ENCODE peak calls at places on chromosome 18, in four cellular contexts. O is K562, R is GM12878, J is H1. N is an unnamed sample.

GRCh38 chr18:8839285-8839684 is 133.9 kb downstream of the MTCL1 start:
- DNase-seq in O (no peak), J (no peak), R (no peak), N (no peak)

GRCh38 chr18:11553098-11553940 is 56.1 kb upstream of the SLC35G4 start:
- DNase-seq in O (peak; percentile 58), R (no peak), J (peak; percentile 78), N (peak; percentile 49)

GRCh38 chr18:40917096-40917495 is 1037.9 kb upstream of the PIK3C3 start:
- DNase-seq in O (no peak), J (no peak), R (no peak), N (no peak)

GRCh38 chr18:3612315-3612714 is 162.3 kb downstream of the TGIF1 start:
- DNase-seq in R (no peak), J (no peak), O (no peak), N (no peak)

GRCh38 chr18:49082714-49083688 is 132.2 kb upstream of the SMAD7 start:
- DNase-seq in R (no peak), O (no peak), J (no peak), N (peak; percentile 25)

GRCh38 chr18:57918601-57919000 is 115.5 kb upstream of the ATP8B1 start:
- DNase-seq in J (no peak), O (no peak), R (no peak), N (no peak)

GRCh38 chr18:9708057-9708881 is at the start of gene RAB31:
- DNase-seq in R (no peak), O (peak; percentile 87), J (peak; percentile 66), N (no peak)

GRCh38 chr18:3411854-3412268 is 38.1 kb upstream of the TGIF1 start:
- DNase-seq in J (no peak), R (no peak), O (no peak), N (no peak)

GRCh38 chr18:28802546-28802945 is 625.6 kb upstream of the CDH2 start:
- DNase-seq in J (no peak), O (no peak), R (no peak), N (no peak)

GRCh38 chr18:28805491-28805890 is 628.6 kb upstream of the CDH2 start:
- DNase-seq in R (no peak), O (no peak), J (no peak), N (no peak)

GRCh38 chr18:28808373-28808772 is 631.4 kb upstream of the CDH2 start:
- DNase-seq in R (no peak), J (no peak), O (no peak), N (no peak)

GRCh38 chr18:28801876-28802275 is 624.9 kb upstream of the CDH2 start:
- DNase-seq in R (no peak), J (no peak), O (no peak), N (no peak)

GRCh38 chr18:28804512-28805214 is 627.7 kb upstream of the CDH2 start:
- DNase-seq in R (no peak), O (no peak), J (no peak), N (no peak)
- TF ChIP-seq HDAC2 in R (no peak), O (no peak), J (no peak), N (no peak)

DNA sequence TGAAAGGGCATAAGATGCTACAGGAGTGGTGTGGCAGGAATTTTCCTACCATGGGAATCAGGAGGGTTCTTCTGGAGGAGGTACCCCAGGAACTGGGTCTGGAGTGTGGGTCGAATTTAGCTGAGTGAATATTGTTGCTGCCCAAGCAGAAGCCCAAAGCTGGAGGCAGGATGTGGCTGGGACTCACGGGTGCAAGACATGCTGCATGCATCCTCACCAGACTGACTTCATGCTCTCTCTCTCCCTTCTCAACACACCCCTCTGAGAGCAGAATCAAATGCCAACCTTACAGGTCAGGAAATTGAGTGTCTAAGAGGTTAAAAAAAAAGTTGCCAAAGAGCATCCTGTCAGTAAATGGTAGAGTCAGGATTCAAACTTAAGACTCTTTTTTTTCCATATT is 78.8 kb upstream of the TTC39C start:
- DNase-seq in J (no peak), O (no peak), R (no peak), N (no peak)
- TF ChIP-seq ZNF274 in J (no peak), O (no peak), R (no peak), N (no peak)

DNA sequence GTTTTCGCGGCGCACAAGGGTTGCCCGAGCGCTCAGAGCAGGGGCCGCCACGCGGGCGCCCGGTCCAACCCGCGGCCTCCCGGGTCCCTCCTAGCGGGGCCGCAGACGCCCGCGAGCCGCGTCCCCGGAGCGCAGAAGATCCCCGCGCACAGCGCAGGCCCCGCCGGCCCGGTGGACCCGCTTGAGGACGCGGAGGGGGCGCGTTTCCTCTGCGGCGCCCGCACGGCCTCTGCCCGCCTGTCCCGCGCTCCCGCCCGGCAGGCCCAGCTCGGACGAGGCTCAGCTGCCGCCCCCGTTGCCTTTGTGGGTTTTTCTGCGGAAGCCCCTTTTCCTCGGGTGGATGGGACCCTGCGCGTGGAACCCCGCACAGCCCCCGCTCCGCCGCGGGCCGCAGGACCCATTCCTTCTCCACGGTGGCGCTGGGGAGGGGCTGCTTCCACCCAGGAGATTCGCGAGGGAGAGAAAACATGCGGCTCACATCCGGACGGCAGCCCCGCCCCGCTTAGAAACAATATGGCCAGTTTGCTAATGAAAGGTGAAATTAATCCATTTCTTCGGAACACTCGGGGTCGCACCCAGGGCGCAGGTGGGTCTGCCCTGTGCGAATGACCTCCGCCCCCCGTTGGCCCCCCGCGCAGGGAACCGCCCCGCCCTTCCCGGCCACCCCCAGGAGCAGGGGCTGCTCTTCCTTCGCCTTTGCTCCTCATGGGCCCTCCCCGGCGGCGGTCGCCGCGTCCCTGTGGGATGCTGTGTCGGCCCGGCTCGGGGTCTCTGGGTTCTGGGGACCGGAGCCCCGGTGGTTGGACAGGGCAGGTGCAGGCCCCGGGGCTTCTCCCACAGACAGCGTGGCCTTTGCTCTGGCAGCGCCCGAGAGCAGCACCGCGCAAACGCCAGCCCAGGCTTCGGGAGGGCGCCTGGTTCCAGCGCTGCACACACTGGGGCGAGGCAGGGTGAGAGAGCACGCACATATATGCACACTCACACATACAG is 9.3 kb upstream of the KCNG2 start:
- DNase-seq in J (peak; percentile 71), O (no peak), R (no peak), N (no peak)
- TF ChIP-seq EZH2 in J (peak; percentile 67), O (no peak), R (no peak), N (no peak)

GRCh38 chr18:59065684-59066083 is 74.0 kb upstream of the SEC11C start:
- DNase-seq in O (no peak), J (no peak), R (no peak), N (no peak)

GRCh38 chr18:59062643-59063006 is 77.1 kb upstream of the SEC11C start:
- DNase-seq in O (no peak), J (no peak), R (no peak), N (no peak)

GRCh38 chr18:59063912-59064311 is 75.8 kb upstream of the SEC11C start:
- DNase-seq in J (no peak), R (no peak), O (no peak), N (no peak)

GRCh38 chr18:59061914-59062642 is 77.6 kb upstream of the SEC11C start:
- DNase-seq in R (peak; percentile 27), O (no peak), J (no peak), N (no peak)

DNA sequence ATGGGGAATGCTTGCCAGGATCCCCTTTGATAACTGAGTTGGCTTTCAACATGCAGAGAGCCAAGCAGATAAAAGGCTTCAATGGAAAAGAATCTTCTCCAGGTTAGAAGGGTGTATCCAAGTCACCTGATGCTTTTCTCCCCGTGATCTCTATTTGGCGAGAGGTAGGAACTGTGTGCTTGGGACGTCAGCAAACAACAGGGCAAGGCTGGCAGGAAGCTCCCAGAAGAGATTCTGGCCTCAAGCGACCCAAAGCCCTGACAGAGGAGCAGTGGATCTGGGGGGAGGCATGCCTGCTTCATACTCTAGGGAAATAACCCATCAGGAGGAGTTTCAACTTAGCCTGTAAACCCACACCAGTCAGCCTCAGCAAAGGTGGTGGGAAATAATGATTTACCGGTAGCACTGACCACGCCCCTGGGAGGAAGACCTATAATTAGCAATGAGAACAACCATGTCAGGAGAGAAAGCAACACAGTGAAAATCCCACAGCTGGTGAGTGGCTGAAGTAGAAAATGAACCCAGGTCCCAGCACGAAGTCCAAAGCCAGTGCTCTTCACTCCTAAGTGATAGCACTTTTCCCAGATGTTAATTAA is 76.3 kb upstream of the SEC11C start:
- DNase-seq in O (no peak), J (no peak), R (peak; percentile 31), N (no peak)
- TF ChIP-seq HDAC2 in O (no peak), J (no peak), R (no peak), N (no peak)

GRCh38 chr18:79954791-79955190 is 3.3 kb upstream of the SLC66A2 start:
- DNase-seq in O (no peak), R (no peak), J (no peak), N (no peak)
- TF ChIP-seq ZNF274 in O (no peak), R (no peak), J (no peak), N (no peak)

GRCh38 chr18:72544092-72544886 is at the start of gene CBLN2:
- DNase-seq in J (peak; percentile 89), R (no peak), O (peak; percentile 23), N (peak; percentile 23)

GRCh38 chr18:72539861-72540260 is 4.3 kb downstream of the CBLN2 start:
- DNase-seq in O (no peak), J (no peak), R (no peak), N (no peak)

GRCh38 chr18:72541871-72542690 is 2.1 kb downstream of the CBLN2 start:
- DNase-seq in R (no peak), J (peak; percentile 81), O (no peak), N (no peak)

GRCh38 chr18:72542993-72543361 is 1.2 kb downstream of the CBLN2 start:
- DNase-seq in R (no peak), O (no peak), J (no peak), N (no peak)

GRCh38 chr18:72543362-72544055 is 633 bp downstream of the CBLN2 start:
- DNase-seq in R (no peak), O (no peak), J (peak; percentile 56), N (no peak)
- TF ChIP-seq EZH2 in R (no peak), O (no peak), J (peak; percentile 28), N (no peak)

GRCh38 chr18:77102246-77103040 is 30.1 kb downstream of the MBP start:
- DNase-seq in R (peak; percentile 74), J (no peak), O (no peak), N (no peak)

GRCh38 chr18:77101410-77102245 is 31.0 kb downstream of the MBP start:
- DNase-seq in R (peak; percentile 61), J (peak; percentile 45), O (no peak), N (no peak)

GRCh38 chr18:77103991-77104521 is 28.5 kb downstream of the MBP start:
- DNase-seq in R (no peak), O (no peak), J (no peak), N (no peak)

GRCh38 chr18:77105021-77105420 is 27.6 kb downstream of the MBP start:
- DNase-seq in J (no peak), R (no peak), O (no peak), N (no peak)

DNA sequence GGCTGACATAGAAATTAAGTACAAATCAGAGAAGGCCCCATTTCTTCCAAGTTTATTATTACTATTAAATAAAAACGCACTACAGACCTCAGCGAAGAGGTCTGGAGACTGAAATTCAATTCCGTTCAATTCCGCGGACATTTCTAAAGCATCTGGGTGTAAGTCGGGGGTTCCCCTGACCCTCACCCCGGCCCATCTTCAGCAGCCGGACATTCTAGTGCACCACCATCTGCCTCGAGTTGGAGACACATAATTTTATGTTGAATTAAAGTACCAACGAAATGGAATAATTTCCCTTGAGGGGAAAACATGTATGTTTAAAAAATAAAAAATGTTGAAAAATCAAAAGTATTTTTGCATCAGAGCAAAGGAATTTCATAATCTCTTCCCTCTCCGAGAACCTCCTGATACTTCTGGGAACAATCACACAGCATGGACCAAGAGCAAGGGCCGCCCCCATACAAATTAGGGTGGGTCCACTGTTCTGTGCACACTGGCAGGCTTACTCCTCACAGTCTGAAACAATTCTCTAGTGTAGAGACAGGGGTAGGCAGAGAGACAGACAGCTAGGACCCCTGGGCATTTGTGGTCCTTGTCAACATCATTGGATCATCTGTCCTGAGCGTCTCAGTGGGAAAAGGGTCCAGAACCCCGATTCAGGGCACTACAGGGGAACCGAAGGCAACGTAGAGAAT is 29.3 kb downstream of the MBP start:
- DNase-seq in J (no peak), R (no peak), O (no peak), N (no peak)
- TF ChIP-seq HDAC2 in J (no peak), R (no peak), O (no peak), N (no peak)

GRCh38 chr18:59556265-59556664 is 141.0 kb downstream of the CCBE1 start:
- DNase-seq in J (no peak), R (no peak), O (no peak), N (no peak)
- TF ChIP-seq ZNF274 in J (no peak), R (no peak), O (no peak), N (no peak)

N was measured in HepG2.